ENCODE peak calls at places on chromosomes 3 and 15, in eight cellular contexts. R is GM12865; Y is astrocyte of the cerebellum; B is lower leg skin; F is activated CD8-positive, alpha-beta T cell treated with anti-CD3 and anti-CD28 coated beads for 36 hours; I is progenitor cell of endocrine pancreas; M is fibroblast of lung; K is brain microvascular endothelial cell. D is an unnamed sample.

GRCh38 chr3:9499455-9500107 is 54.0 kb downstream of the LHFPL4 start:
- DNase-seq in I (no peak), Y (no peak), M (no peak), K (no peak), F (no peak), B (peak), R (no peak), D (peak)

GRCh38 chr3:168878655-168879054 is 782.9 kb upstream of the GOLIM4 start:
- DNase-seq in R (no peak), I (no peak), F (no peak), Y (no peak), K (peak), B (no peak), M (peak), D (no peak)

GRCh38 chr3:16181361-16181760 is 6.9 kb downstream of the GALNT15 start:
- DNase-seq in M (no peak), R (no peak), K (no peak), F (no peak), Y (no peak), I (no peak), B (peak), D (no peak)

GRCh38 chr3:44648564-44649229 is at the start of gene ZNF35:
- DNase-seq in B (peak), Y (peak), K (peak), I (peak), F (peak), R (peak), M (peak), D (peak)

GRCh38 chr3:66639794-66640356 is 139.1 kb upstream of the LRIG1 start:
- DNase-seq in F (no peak), K (no peak), R (no peak), M (peak), I (no peak), Y (no peak), B (no peak), D (no peak)

GRCh38 chr3:49570033-49570654 is 15.9 kb downstream of the BSN start:
- DNase-seq in F (no peak), B (peak), M (no peak), Y (no peak), K (no peak), I (no peak), R (no peak), D (no peak)

GRCh38 chr3:16243706-16244490 is 20.8 kb downstream of the DPH3 start:
- DNase-seq in F (peak), R (no peak), K (peak), M (peak), Y (no peak), B (no peak), I (no peak), D (no peak)

GRCh38 chr3:149042766-149043386 is 43.5 kb downstream of the HLTF start:
- DNase-seq in Y (peak), R (peak), B (no peak), K (no peak), I (no peak), F (no peak), M (peak), D (no peak)

GRCh38 chr3:107813066-107813465 is 277.8 kb downstream of the CD47 start:
- DNase-seq in M (peak), I (no peak), R (no peak), B (no peak), F (no peak), Y (no peak), K (peak), D (no peak)

GRCh38 chr3:83435173-83435572 is 1523.6 kb upstream of the CADM2 start:
- DNase-seq in Y (no peak), B (no peak), F (no peak), I (no peak), K (no peak), R (no peak), M (no peak), D (peak)

GRCh38 chr3:189677667-189678066 is 46.5 kb downstream of the TP63 start:
- DNase-seq in I (no peak), F (no peak), B (no peak), M (peak), R (peak), K (no peak), Y (no peak), D (no peak)

GRCh38 chr3:50340404-50341329 is at the start of gene RASSF1:
- DNase-seq in Y (no peak), B (peak), R (peak), K (no peak), M (no peak), F (peak), I (no peak), D (no peak)

GRCh38 chr15:37586976-37587375 is 347.5 kb upstream of the TMCO5A start:
- DNase-seq in K (no peak), M (peak), I (no peak), F (no peak), Y (no peak), R (no peak), B (no peak), D (no peak)

GRCh38 chr3:194431553-194431952 is 32.5 kb upstream of the GP5 start:
- DNase-seq in I (no peak), B (no peak), R (no peak), Y (no peak), F (no peak), K (no peak), M (no peak), D (no peak)

GRCh38 chr15:33454996-33455395 is 144.2 kb downstream of the RYR3 start:
- DNase-seq in K (no peak), M (no peak), B (no peak), R (no peak), I (no peak), Y (no peak), F (no peak), D (no peak)
- TF ChIP-seq CTCF in K (no peak), M (no peak), B (no peak), R (no peak), I (no peak), Y (no peak), F (no peak), D (no peak)

GRCh38 chr3:127174715-127175140 is 18.2 kb upstream of the PRR23E start:
- DNase-seq in R (no peak), I (no peak), K (no peak), B (peak), F (no peak), Y (no peak), M (no peak), D (no peak)

GRCh38 chr3:127173516-127174166 is 19.3 kb upstream of the PRR23E start:
- DNase-seq in B (no peak), Y (no peak), I (no peak), M (no peak), K (no peak), F (no peak), R (no peak), D (no peak)

GRCh38 chr3:127175272-127175671 is 17.7 kb upstream of the PRR23E start:
- DNase-seq in B (peak), K (no peak), M (no peak), R (no peak), I (no peak), F (no peak), Y (no peak), D (no peak)

GRCh38 chr3:127174284-127174683 is 18.6 kb upstream of the PRR23E start:
- DNase-seq in F (no peak), B (peak), R (no peak), Y (no peak), K (no peak), I (no peak), M (no peak), D (no peak)

GRCh38 chr3:127177226-127177625 is 15.7 kb upstream of the PRR23E start:
- DNase-seq in R (no peak), F (no peak), I (no peak), K (no peak), M (no peak), Y (no peak), B (no peak), D (no peak)
- TF ChIP-seq CTCF in R (no peak), F (no peak), I (no peak), K (no peak), M (no peak), Y (no peak), B (no peak), D (no peak)

DNA sequence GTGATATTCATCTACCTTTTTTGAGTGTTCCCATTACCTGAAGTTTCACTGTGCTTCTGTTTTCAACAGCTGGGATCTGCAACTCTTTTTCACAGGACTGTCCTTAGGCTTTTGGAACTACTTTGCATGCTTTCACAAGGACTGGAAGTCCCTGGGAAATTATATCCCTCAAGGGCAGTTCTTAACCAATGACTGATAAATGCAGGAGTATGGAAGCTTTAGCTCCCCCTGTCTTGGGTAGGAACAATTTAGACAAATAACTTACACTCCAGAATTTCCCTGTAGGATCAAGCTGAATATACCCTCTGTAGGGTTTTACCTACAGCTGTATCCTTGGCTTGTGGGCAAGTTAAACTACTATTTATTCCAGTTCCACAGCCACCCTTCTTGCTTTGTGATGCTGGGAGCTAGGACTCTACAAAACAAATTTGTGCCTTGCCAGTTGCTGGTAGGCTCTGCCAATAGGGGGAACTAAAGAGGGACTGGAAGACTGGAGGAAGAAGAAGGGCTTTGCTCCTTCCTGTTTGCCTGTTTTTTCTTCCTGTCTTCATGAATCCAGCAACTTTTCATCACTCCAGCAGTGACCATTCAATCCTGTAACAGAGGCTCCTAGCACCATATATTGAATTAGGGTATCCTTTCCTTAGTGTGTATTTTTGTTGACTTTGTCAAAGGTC is 6.8 kb upstream of the ZNF280D start:
- DNase-seq in I (no peak), R (peak), B (no peak), Y (no peak), F (peak), M (no peak), K (no peak), D (no peak)
- TF ChIP-seq CTCF in I (no peak), R (peak), B (no peak), Y (no peak), F (peak), M (no peak), K (peak), D (no peak)

GRCh38 chr3:115931581-115931980 is 308.3 kb downstream of the GAP43 start:
- DNase-seq in K (no peak), M (peak), Y (no peak), R (no peak), I (no peak), F (no peak), B (no peak), D (no peak)

GRCh38 chr3:115932807-115933206 is 309.5 kb downstream of the GAP43 start:
- DNase-seq in M (no peak), R (peak), I (no peak), B (no peak), Y (no peak), K (no peak), F (no peak), D (no peak)

DNA sequence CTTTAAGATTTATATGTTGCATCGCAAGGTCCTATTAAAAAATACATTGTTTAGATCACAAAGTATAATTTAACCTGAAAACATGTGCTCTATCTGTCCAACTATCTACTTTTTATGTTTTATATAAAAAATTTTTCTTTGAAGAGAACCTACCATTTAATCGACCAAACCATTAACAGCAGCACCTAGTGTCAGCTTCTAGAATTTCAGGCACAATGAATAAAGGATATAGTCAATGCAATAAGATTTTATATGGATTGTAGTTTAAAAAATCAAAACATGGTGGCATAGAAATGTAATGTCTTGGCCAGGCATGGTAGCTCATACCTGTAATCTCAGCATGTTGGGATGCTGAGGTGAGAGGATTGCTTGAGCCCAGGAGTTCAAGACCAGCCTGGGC is 313.7 kb downstream of the GAP43 start:
- DNase-seq in F (no peak), Y (no peak), B (no peak), R (no peak), M (no peak), K (peak), I (no peak), D (no peak)
- TF ChIP-seq CTCF in F (no peak), Y (peak), B (no peak), R (peak), M (peak), K (peak), I (peak), D (peak)

DNA sequence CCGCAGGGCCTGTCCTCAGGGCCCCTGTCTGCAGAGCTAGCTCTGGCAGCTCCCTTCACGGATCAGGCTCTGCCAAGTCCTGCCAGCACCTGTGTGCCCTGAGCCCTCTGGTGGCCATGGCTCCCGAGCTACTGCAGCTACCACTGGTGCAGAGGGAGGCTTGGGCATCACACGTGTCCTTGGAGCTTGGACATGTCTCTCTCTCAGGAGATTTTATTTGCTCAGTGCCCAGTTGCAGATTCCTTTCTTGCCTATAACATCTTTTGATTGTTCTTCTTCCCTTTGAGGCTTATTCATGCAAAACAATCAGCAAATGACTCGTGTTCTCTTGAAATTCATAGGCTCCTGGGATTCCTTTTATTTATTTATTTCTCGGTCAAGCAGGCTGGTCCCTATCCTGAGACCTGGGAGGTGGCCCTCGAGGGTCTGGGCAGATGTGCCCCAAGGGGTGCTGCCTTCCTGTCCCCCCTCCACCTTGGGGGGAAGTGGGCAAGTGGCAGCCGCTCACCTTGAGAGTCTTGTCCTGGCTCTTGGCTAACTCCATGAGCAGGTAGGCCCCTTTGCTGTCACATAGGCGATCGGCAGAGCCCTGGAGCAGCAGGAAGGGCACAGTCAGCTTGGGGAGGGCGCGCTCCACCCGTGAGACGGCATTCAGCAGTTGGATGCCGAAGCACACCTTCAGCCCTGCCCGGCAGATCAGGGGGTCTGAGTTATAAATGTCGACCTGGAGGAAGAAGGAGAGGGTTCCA is 21.9 kb downstream of the ABTB1 start:
- DNase-seq in K (no peak), B (no peak), R (peak), Y (no peak), I (no peak), F (peak), M (peak), D (peak)
- TF ChIP-seq CTCF in K (peak), B (no peak), R (peak), Y (peak), I (peak), F (peak), M (peak), D (no peak)

GRCh38 chr15:80371924-80372323 is 32.3 kb upstream of the ARNT2 start:
- DNase-seq in M (no peak), F (no peak), B (no peak), K (no peak), Y (no peak), I (no peak), R (no peak), D (no peak)

GRCh38 chr15:80367661-80368060 is 36.5 kb upstream of the ARNT2 start:
- DNase-seq in I (no peak), F (no peak), Y (no peak), M (no peak), B (no peak), K (no peak), R (no peak), D (no peak)

DNA sequence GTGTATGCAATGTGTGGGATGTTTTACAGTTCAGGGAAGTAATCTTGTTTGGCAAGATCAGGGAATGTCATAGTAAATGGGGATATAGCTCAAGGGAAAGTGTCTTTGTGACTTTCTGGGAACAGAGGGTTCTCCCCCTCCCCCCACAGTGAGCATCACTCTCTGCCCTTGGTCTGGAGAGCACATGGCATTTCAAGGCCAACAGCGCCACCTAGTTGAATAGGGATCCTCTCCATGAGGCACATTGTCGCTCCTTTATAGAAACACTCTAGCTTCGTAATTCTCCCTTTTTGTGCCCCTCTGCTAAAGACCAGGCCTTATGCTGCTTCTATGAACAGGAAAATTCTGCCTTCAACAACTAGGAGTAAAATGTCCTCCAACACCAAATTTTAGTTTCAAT is 37.1 kb upstream of the ARNT2 start:
- DNase-seq in F (peak), K (peak), M (no peak), R (peak), I (no peak), B (no peak), Y (no peak), D (no peak)
- TF ChIP-seq CTCF in F (no peak), K (peak), M (no peak), R (peak), I (no peak), B (no peak), Y (no peak), D (no peak)

GRCh38 chr15:78399081-78399480 is 38.9 kb upstream of the IREB2 start:
- DNase-seq in F (no peak), Y (no peak), R (no peak), B (peak), K (no peak), M (no peak), I (no peak), D (no peak)

GRCh38 chr15:78404125-78404524 is 33.9 kb upstream of the IREB2 start:
- DNase-seq in F (no peak), Y (no peak), I (no peak), B (no peak), M (no peak), R (no peak), K (no peak), D (no peak)

GRCh38 chr15:78398076-78398825 is 39.8 kb upstream of the IREB2 start:
- DNase-seq in Y (no peak), M (no peak), B (peak), K (no peak), F (no peak), R (no peak), I (no peak), D (no peak)

GRCh38 chr15:78405336-78405924 is 32.6 kb upstream of the IREB2 start:
- DNase-seq in B (no peak), M (no peak), Y (no peak), R (no peak), F (no peak), K (no peak), I (no peak), D (peak)

DNA sequence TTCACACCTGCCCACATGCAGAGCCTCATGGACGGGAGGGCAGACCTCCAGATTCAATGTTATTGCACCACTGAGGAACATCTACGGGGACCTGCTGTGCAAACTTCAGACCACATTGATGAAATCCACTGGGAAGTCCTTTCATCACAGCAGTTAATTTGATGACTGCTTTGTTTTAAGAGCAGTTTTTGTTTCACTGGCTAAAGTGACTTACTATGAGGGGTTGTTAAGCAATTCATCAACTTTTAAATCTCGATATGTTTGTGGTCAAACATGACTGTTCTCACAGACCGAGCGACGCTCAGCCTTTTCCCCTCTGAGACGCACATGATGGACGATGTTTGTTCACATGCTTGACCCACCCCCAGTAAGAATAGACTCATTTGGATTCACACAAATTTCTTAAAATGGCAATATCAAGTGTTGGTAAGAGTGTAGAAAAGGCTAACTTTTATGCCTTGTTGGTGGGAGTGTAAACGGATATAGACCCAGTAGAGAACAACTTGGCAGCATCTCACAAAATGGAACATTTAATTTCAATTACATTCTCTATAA is 35.9 kb upstream of the IREB2 start:
- DNase-seq in B (peak), M (no peak), F (no peak), K (no peak), R (no peak), Y (no peak), I (no peak), D (no peak)
- TF ChIP-seq CTCF in B (no peak), M (no peak), F (no peak), K (no peak), R (no peak), Y (no peak), I (no peak), D (no peak)

DNA sequence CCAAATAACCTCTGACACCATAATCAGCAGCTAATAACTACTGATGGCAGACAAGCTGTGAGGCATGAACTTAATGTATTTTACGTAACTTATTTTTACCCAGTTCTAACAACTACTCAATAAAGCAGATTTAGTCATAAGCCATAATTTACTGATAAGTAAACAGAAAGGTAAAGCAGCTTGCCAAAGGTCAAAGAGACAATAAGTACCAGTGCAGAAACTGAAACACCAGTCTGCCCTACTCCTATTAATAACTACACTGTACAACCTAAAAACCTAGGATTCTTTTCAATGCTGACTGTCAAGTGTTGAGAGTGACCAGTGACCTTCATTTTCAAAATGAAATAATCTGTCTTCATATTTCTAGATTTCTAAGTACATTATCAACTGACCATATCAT is 152.2 kb downstream of the NR2E3 start:
- DNase-seq in M (no peak), I (no peak), Y (no peak), F (no peak), B (no peak), R (peak), K (no peak), D (no peak)
- TF ChIP-seq CTCF in M (no peak), I (no peak), Y (no peak), F (no peak), B (no peak), R (no peak), K (no peak), D (no peak)

DNA sequence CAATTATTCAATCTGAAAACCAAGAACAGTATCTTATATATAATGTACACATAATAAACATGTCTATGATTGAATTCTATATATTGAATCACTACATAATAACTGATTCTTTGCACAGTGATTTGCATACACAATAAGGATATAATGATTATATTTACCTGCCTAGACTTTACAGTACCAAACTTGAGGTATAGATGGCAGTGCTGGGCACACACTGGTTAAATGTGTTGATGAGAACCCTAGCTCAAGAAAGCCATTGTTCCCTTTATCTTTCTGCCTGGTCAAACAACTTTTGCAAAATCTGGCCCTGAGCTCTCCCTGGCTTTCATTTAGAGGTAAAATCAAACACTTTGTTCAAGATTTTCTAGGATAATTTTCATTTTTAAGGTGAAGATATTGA is 697.7 kb downstream of the TUSC7 start:
- DNase-seq in K (peak), Y (no peak), F (no peak), M (peak), R (peak), I (no peak), B (no peak), D (no peak)
- TF ChIP-seq CTCF in K (peak), Y (peak), F (peak), M (peak), R (peak), I (peak), B (no peak), D (peak)

D was measured in glutamatergic neuron.